ENCODE peak calls at places on chromosomes 6 and 20, in four cellular contexts. One of them, this sample, is unnamed.

GRCh38 chr6:169659820-169660610 is 41.8 kb downstream of the WDR27 start:
- DNase-seq in HL-60: no peak
- DNase-seq in GM12878: no peak
- DNase-seq in K562: no peak
- DNase-seq in this sample: no peak

GRCh38 chr6:6712979-6713514 is 124.5 kb downstream of the LY86 start:
- DNase-seq in K562: no peak
- DNase-seq in GM12878: no peak
- DNase-seq in HL-60: peak
- DNase-seq in this sample: no peak

GRCh38 chr6:121664199-121664598 is 228.8 kb downstream of the GJA1 start:
- DNase-seq in HL-60: no peak
- DNase-seq in GM12878: no peak
- DNase-seq in K562: no peak
- DNase-seq in this sample: no peak

GRCh38 chr6:51147756-51148155 is 329.1 kb downstream of the TFAP2B start:
- DNase-seq in HL-60: no peak
- DNase-seq in GM12878: no peak
- DNase-seq in K562: no peak
- DNase-seq in this sample: no peak

GRCh38 chr20:45890077-45890996 is 671 bp downstream of the NEURL2 start:
- DNase-seq in K562: peak
- DNase-seq in HL-60: no peak
- DNase-seq in GM12878: no peak
- DNase-seq in this sample: peak

GRCh38 chr6:17291778-17292177 is 10.6 kb downstream of the RBM24 start:
- DNase-seq in HL-60: no peak
- DNase-seq in K562: no peak
- DNase-seq in GM12878: no peak
- DNase-seq in this sample: no peak

GRCh38 chr20:6029538-6029937 is 24.3 kb downstream of the LRRN4 start:
- DNase-seq in GM12878: no peak
- DNase-seq in K562: no peak
- DNase-seq in HL-60: no peak
- DNase-seq in this sample: no peak

GRCh38 chr20:2771631-2772080 is 28.8 kb downstream of the CPXM1 start:
- DNase-seq in GM12878: no peak
- DNase-seq in K562: no peak
- DNase-seq in HL-60: no peak
- DNase-seq in this sample: no peak

GRCh38 chr20:62662422-62662821 is 20.1 kb downstream of the SLCO4A1 start:
- DNase-seq in HL-60: no peak
- DNase-seq in GM12878: no peak
- DNase-seq in K562: no peak
- DNase-seq in this sample: no peak

GRCh38 chr6:15283986-15284361 is 38.1 kb downstream of the JARID2 start:
- DNase-seq in K562: no peak
- DNase-seq in GM12878: no peak
- DNase-seq in HL-60: no peak
- DNase-seq in this sample: no peak

GRCh38 chr20:21280496-21281016 is 22.6 kb upstream of the XRN2 start:
- DNase-seq in GM12878: no peak
- DNase-seq in HL-60: no peak
- DNase-seq in K562: no peak
- DNase-seq in this sample: no peak
- TF ChIP-seq SPI1 in GM12878: no peak
- TF ChIP-seq SPI1 in HL-60: no peak
- TF ChIP-seq SPI1 in K562: no peak
- TF ChIP-seq SPI1 in this sample: peak

DNA sequence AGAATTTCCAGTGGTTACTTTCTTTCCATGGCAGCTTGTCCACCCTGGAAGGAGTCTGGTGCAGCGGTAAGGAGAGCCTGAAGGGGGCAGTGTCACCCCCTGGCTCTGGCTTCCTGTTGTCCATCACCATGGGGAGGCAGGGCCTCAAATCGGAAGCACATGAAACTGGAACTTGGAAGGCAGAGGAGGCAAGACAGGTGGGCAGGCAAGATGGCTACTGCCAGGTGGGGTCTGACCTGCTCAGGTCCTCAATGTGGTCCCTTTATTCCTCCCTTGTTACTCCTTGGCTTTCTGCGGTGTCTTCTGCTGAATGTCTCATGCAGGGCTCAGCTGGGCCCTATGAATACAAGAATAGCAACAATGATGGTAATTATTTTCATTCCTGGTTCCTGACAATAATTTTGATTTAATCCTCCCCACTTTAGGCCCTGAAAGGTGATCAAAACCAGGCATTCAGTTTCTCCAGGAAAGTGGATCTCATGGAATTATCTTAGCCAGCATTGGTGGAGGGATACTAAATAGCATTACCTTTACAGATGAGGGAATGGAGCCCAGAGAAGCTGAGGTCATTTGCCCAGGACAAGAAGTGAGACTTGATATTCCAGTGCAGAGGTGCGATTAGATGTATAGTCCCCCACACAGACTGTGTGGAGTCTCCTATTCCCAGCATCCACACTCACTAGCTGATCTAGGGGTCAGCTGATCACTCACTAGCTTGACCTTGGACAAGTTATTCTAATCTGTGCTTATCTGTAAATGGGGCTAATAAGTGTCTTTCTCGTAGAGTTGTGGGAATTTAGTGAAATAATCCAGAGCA is 17.6 kb upstream of the SNAI1 start:
- DNase-seq in K562: peak
- DNase-seq in HL-60: peak
- DNase-seq in GM12878: no peak
- DNase-seq in this sample: no peak
- TF ChIP-seq SPI1 in K562: peak
- TF ChIP-seq SPI1 in HL-60: no peak
- TF ChIP-seq SPI1 in GM12878: no peak
- TF ChIP-seq SPI1 in this sample: no peak

GRCh38 chr6:80094017-80094416 is 12.5 kb upstream of the BCKDHB start:
- DNase-seq in GM12878: no peak
- DNase-seq in HL-60: no peak
- DNase-seq in K562: peak
- DNase-seq in this sample: no peak
- TF ChIP-seq SPI1 in GM12878: no peak
- TF ChIP-seq SPI1 in HL-60: no peak
- TF ChIP-seq SPI1 in K562: no peak
- TF ChIP-seq SPI1 in this sample: no peak

GRCh38 chr20:54711061-54711460 is 235.7 kb downstream of the DOK5 start:
- DNase-seq in GM12878: no peak
- DNase-seq in K562: no peak
- DNase-seq in HL-60: no peak
- DNase-seq in this sample: no peak

GRCh38 chr20:54713727-54714126 is 238.3 kb downstream of the DOK5 start:
- DNase-seq in K562: no peak
- DNase-seq in HL-60: no peak
- DNase-seq in GM12878: no peak
- DNase-seq in this sample: no peak

GRCh38 chr20:54716790-54717189 is 241.4 kb downstream of the DOK5 start:
- DNase-seq in HL-60: no peak
- DNase-seq in K562: no peak
- DNase-seq in GM12878: no peak
- DNase-seq in this sample: no peak

GRCh38 chr20:54714817-54715216 is 239.4 kb downstream of the DOK5 start:
- DNase-seq in K562: no peak
- DNase-seq in GM12878: no peak
- DNase-seq in HL-60: no peak
- DNase-seq in this sample: no peak

DNA sequence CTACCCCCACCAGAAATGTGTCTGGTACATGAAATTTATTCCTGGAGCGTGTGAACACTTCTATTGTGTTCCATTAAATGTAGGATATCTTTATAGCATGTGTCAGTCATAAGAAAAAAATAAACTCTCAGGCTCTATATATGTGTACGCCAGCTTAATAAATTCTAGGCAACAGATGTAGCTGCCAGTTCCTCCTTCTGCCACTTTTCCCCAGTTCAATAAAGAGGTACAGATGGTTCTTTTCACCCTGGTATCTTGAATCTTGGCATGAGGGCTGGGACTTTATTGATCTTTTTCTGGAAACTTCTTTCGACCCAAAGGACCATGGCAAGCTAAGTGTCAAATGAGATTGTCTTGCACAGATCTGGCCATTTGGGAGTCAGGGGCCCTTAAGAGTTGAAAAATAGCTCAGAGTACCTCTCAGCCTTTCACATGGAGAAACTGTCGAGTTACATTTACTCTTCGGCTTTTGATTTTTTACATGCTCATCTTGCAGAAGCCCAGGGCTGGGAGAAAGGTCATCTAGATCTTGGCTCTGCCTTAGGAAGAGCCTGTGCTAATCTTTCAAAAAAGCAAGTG is 240.9 kb downstream of the DOK5 start:
- DNase-seq in HL-60: no peak
- DNase-seq in K562: no peak
- DNase-seq in GM12878: no peak
- DNase-seq in this sample: no peak
- TF ChIP-seq SPI1 in HL-60: no peak
- TF ChIP-seq SPI1 in K562: no peak
- TF ChIP-seq SPI1 in GM12878: no peak
- TF ChIP-seq SPI1 in this sample: no peak

DNA sequence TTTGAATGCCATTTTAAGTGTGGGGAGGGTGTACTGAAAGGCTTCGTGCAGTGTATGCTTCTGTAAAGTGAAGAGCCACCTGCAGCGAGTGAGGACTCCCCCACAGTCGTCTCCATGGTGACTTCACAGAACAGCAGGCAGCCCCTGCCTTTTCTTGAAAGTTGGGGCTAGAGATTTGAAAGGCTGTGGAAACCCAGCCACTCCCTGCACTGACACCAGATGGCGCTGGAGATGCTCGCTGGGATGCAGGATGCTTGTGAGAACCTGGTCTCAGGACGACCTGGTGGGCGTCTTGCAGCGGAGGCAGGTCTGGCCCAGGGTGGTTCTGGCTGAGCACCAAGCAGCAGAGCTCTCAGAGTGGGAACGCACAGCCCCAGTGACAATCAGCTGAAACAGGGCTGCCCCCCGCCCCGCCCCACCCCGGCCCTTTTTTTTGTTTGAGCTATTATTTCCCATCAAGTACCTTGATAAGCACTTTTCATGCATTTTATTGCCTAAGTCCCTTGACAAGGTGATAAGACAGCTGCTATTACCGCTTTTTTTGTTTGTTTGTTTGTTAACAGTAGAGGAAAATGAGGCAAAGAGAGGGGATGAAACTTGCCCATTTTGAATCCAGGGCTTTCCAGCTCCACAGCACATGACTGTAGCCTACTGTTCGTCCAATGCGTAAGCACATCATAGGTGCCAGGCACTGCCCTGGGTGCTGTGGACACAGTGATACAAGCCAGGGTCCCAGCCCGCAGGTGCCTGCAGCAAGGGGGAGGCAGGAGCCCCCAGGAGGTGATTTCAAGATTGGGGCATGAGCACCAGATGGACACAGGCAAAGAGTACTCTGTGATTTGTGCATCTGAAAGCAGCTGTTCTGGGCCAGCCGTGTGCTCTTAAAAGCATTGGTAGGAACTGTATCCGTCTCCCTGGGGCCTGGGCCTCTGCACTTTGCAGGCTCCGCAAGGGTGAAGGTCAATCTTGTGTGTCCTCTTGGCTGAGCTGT is 150.1 kb downstream of the SYCP2 start:
- DNase-seq in GM12878: no peak
- DNase-seq in K562: peak
- DNase-seq in HL-60: peak
- DNase-seq in this sample: peak
- TF ChIP-seq SPI1 in GM12878: no peak
- TF ChIP-seq SPI1 in K562: no peak
- TF ChIP-seq SPI1 in HL-60: no peak
- TF ChIP-seq SPI1 in this sample: no peak

DNA sequence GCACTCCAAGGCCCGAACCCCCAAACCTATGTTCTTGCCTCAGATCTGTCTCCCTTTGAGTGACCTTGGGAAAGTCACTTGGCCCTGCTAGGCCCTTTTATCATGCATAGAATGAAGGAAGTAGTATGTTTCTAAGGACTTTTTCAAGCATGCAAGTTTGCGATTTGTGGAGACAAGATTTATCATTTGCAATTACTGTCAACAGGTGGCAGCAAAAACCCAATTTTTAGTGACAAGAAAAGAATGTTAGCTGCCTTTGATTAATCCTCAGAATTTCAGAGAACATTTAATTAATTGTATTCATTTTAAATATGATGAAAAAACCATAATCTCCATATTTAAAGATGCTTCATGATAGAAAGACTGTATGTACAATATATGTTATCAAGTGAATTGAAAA is 28.3 kb upstream of the PREP start:
- DNase-seq in GM12878: no peak
- DNase-seq in HL-60: no peak
- DNase-seq in K562: peak
- DNase-seq in this sample: no peak
- TF ChIP-seq SPI1 in GM12878: no peak
- TF ChIP-seq SPI1 in HL-60: no peak
- TF ChIP-seq SPI1 in K562: no peak
- TF ChIP-seq SPI1 in this sample: no peak

GRCh38 chr6:108260809-108261569 is at the start of gene SNX3:
- DNase-seq in HL-60: peak
- DNase-seq in K562: peak
- DNase-seq in GM12878: peak
- DNase-seq in this sample: peak

GRCh38 chr6:108254436-108255410 is 6.1 kb downstream of the SNX3 start:
- DNase-seq in HL-60: no peak
- DNase-seq in K562: no peak
- DNase-seq in GM12878: no peak
- DNase-seq in this sample: no peak

GRCh38 chr6:108263371-108263770 is 2.5 kb upstream of the SNX3 start:
- DNase-seq in K562: no peak
- DNase-seq in HL-60: no peak
- DNase-seq in GM12878: no peak
- DNase-seq in this sample: no peak

GRCh38 chr6:108260126-108260808 is 573 bp downstream of the SNX3 start:
- DNase-seq in GM12878: peak
- DNase-seq in HL-60: no peak
- DNase-seq in K562: peak
- DNase-seq in this sample: peak
- TF ChIP-seq SPI1 in GM12878: no peak
- TF ChIP-seq SPI1 in HL-60: no peak
- TF ChIP-seq SPI1 in K562: no peak
- TF ChIP-seq SPI1 in this sample: no peak